ENCODE peak calls at places on chromosomes 3 and 15, in ten cellular contexts. I is stimulated activated CD8-positive, alpha-beta memory T cell treated with anti-CD3 and anti-CD28 coated beads, Interleukin-7, amount 100 ng/mL, for 48 hours; T is activated CD4-positive, alpha-beta T cell treated with anti-CD3 and anti-CD28 coated beads, Interleukin-2, amount 50 U/mL, for 1 hour; O is HS-27A; P is heart right ventricle; L is cerebellum; C is stimulated activated naive CD4-positive, alpha-beta T cell; V is NCI-H748 treated with DMSO at 0.1 percent for 48 hours; U is Caco-2; N is NCI-H345. E is an unnamed sample.

GRCh38 chr3:115996420-115997108 is 373.3 kb downstream of the GAP43 start:
- DNase-seq in I (no peak), T (no peak), O (no peak), P (no peak), L (no peak), C (no peak), V (no peak), U (no peak), N (no peak), E (no peak)

GRCh38 chr3:138797508-138798038 is 37.2 kb downstream of the PIK3CB start:
- DNase-seq in I (no peak), T (no peak), O (no peak), P (no peak), L (no peak), C (no peak), V (no peak), U (no peak), N (no peak), E (no peak)

GRCh38 chr3:46998121-46998851 is 18.8 kb downstream of the NBEAL2 start:
- DNase-seq in I (no peak), T (peak), O (no peak), P (peak), L (no peak), C (peak), V (no peak), U (peak), N (peak), E (no peak)

GRCh38 chr15:100849021-100849831 is 30.4 kb upstream of the ALDH1A3 start:
- DNase-seq in I (peak), T (peak), O (no peak), P (peak), L (no peak), C (peak), V (no peak), U (peak), N (peak), E (no peak)

GRCh38 chr3:129518581-129518980 is 9.9 kb upstream of the RHO start:
- DNase-seq in I (no peak), T (no peak), O (no peak), P (no peak), L (no peak), C (no peak), V (no peak), U (no peak), N (no peak), E (no peak)

GRCh38 chr3:171602072-171602471 is 141.9 kb upstream of the TNIK start:
- DNase-seq in I (no peak), T (no peak), O (no peak), P (no peak), L (no peak), C (no peak), V (no peak), U (no peak), N (no peak), E (no peak)

GRCh38 chr3:5264093-5264610 is 76.6 kb downstream of the EDEM1 start:
- DNase-seq in I (no peak), T (no peak), O (peak), P (no peak), L (no peak), C (no peak), V (no peak), U (no peak), N (no peak), E (no peak)

GRCh38 chr3:47884603-47885002 is 81.7 kb downstream of the DHX30 start:
- DNase-seq in I (no peak), T (no peak), O (no peak), P (no peak), L (no peak), C (no peak), V (no peak), U (no peak), N (no peak), E (no peak)

GRCh38 chr15:36901012-36901411 is 199.3 kb downstream of the MEIS2 start:
- DNase-seq in I (no peak), T (no peak), O (no peak), P (no peak), L (no peak), C (no peak), V (no peak), U (no peak), N (no peak), E (no peak)

GRCh38 chr3:45198264-45199260 is 27.5 kb downstream of the TMEM158 start:
- DNase-seq in I (no peak), T (no peak), O (no peak), P (no peak), L (no peak), C (no peak), V (no peak), U (no peak), N (no peak), E (no peak)

GRCh38 chr3:48709051-48709461 is 8.0 kb downstream of the IP6K2 start:
- DNase-seq in I (no peak), T (no peak), O (no peak), P (no peak), L (no peak), C (no peak), V (no peak), U (no peak), N (no peak), E (no peak)

GRCh38 chr3:187778726-187779125 is 33.5 kb upstream of the BCL6 start:
- DNase-seq in I (no peak), T (no peak), O (no peak), P (no peak), L (no peak), C (no peak), V (no peak), U (no peak), N (no peak), E (no peak)

GRCh38 chr15:61227269-61228024 is 1.7 kb downstream of the RORA start:
- DNase-seq in I (no peak), T (no peak), O (peak), P (peak), L (peak), C (no peak), V (no peak), U (no peak), N (peak), E (peak)

GRCh38 chr15:50247819-50248650 is 17.5 kb downstream of the HDC start:
- DNase-seq in I (no peak), T (peak), O (no peak), P (no peak), L (no peak), C (peak), V (no peak), U (peak), N (no peak), E (no peak)

GRCh38 chr3:186060222-186060621 is 48.7 kb downstream of the ETV5 start:
- DNase-seq in I (no peak), T (no peak), O (no peak), P (no peak), L (no peak), C (no peak), V (no peak), U (no peak), N (no peak), E (no peak)

GRCh38 chr3:45178131-45179023 is 32.2 kb upstream of the CDCP1 start:
- DNase-seq in I (no peak), T (no peak), O (peak), P (no peak), L (no peak), C (no peak), V (no peak), U (no peak), N (no peak), E (no peak)

E was measured in NCI-H1694.